ENCODE peak calls at places on chromosomes 11 and 22, in four cellular contexts. One of them, this sample, is unnamed.

GRCh38 chr11:96393753-96394348 is 4.0 kb downstream of the JRKL start:
- DNase-seq in prostate gland: no peak
- DNase-seq in kidney: no peak
- DNase-seq in effector memory CD4-positive, alpha-beta T cell: no peak
- DNase-seq in this sample: no peak

GRCh38 chr22:27099896-27100295 is 442.5 kb downstream of the MIAT start:
- DNase-seq in effector memory CD4-positive, alpha-beta T cell: no peak
- DNase-seq in kidney: no peak
- DNase-seq in prostate gland: no peak
- DNase-seq in this sample: no peak

GRCh38 chr11:16750417-16750816 is 12.0 kb downstream of the C11orf58 start:
- DNase-seq in effector memory CD4-positive, alpha-beta T cell: no peak
- DNase-seq in prostate gland: no peak
- DNase-seq in kidney: no peak
- DNase-seq in this sample: no peak

GRCh38 chr11:45073575-45074225 is 72.7 kb upstream of the PRDM11 start:
- DNase-seq in effector memory CD4-positive, alpha-beta T cell: no peak
- DNase-seq in kidney: peak; percentile 65
- DNase-seq in prostate gland: no peak
- DNase-seq in this sample: no peak

GRCh38 chr22:42132457-42132856 is 1.8 kb upstream of the CYP2D6 start:
- DNase-seq in effector memory CD4-positive, alpha-beta T cell: no peak
- DNase-seq in kidney: peak; percentile 41
- DNase-seq in prostate gland: no peak
- DNase-seq in this sample: no peak

GRCh38 chr11:107576497-107577086 is 11.1 kb upstream of the ALKBH8 start:
- DNase-seq in kidney: no peak
- DNase-seq in effector memory CD4-positive, alpha-beta T cell: no peak
- DNase-seq in prostate gland: no peak
- DNase-seq in this sample: no peak

GRCh38 chr11:60040109-60040508 is at the start of gene OOSP2:
- DNase-seq in kidney: no peak
- DNase-seq in prostate gland: no peak
- DNase-seq in effector memory CD4-positive, alpha-beta T cell: no peak
- DNase-seq in this sample: no peak

GRCh38 chr11:1117970-1118369 is 39.8 kb upstream of the MUC5AC start:
- DNase-seq in effector memory CD4-positive, alpha-beta T cell: no peak
- DNase-seq in kidney: peak; percentile 35
- DNase-seq in prostate gland: no peak
- DNase-seq in this sample: no peak

GRCh38 chr11:57460756-57461749 is 725 bp downstream of the RTN4RL2 start:
- DNase-seq in effector memory CD4-positive, alpha-beta T cell: no peak
- DNase-seq in kidney: peak; percentile 81
- DNase-seq in prostate gland: no peak
- DNase-seq in this sample: no peak

GRCh38 chr11:76901144-76901543 is 40.4 kb downstream of the ACER3 start:
- DNase-seq in kidney: no peak
- DNase-seq in prostate gland: no peak
- DNase-seq in effector memory CD4-positive, alpha-beta T cell: no peak
- DNase-seq in this sample: no peak

GRCh38 chr11:1475841-1476240 is 10.7 kb downstream of the MOB2 start:
- DNase-seq in prostate gland: no peak
- DNase-seq in kidney: no peak
- DNase-seq in effector memory CD4-positive, alpha-beta T cell: no peak
- DNase-seq in this sample: no peak

GRCh38 chr11:114153224-114153623 is 93.7 kb downstream of the ZBTB16 start:
- DNase-seq in effector memory CD4-positive, alpha-beta T cell: no peak
- DNase-seq in prostate gland: no peak
- DNase-seq in kidney: no peak
- DNase-seq in this sample: no peak

GRCh38 chr11:102552447-102553200 is 22.1 kb upstream of the MMP7 start:
- DNase-seq in prostate gland: peak; percentile 80
- DNase-seq in effector memory CD4-positive, alpha-beta T cell: no peak
- DNase-seq in kidney: no peak
- DNase-seq in this sample: no peak

GRCh38 chr11:96257972-96258951 is 84.7 kb downstream of the MAML2 start:
- DNase-seq in effector memory CD4-positive, alpha-beta T cell: peak; percentile 28
- DNase-seq in prostate gland: no peak
- DNase-seq in kidney: no peak
- DNase-seq in this sample: peak; percentile 26

GRCh38 chr11:104876324-104876723 is 21.9 kb downstream of the CASP12 start:
- DNase-seq in kidney: no peak
- DNase-seq in prostate gland: no peak
- DNase-seq in effector memory CD4-positive, alpha-beta T cell: no peak
- DNase-seq in this sample: no peak

GRCh38 chr11:110431212-110432073 is 1.7 kb downstream of the FDX1 start:
- DNase-seq in prostate gland: no peak
- DNase-seq in effector memory CD4-positive, alpha-beta T cell: no peak
- DNase-seq in kidney: no peak
- DNase-seq in this sample: no peak

GRCh38 chr11:110903378-110903777 is 191.1 kb upstream of the ARHGAP20 start:
- DNase-seq in kidney: no peak
- DNase-seq in prostate gland: no peak
- DNase-seq in effector memory CD4-positive, alpha-beta T cell: no peak
- DNase-seq in this sample: no peak

GRCh38 chr11:71372693-71373657 is 75.2 kb downstream of the DHCR7 start:
- DNase-seq in kidney: no peak
- DNase-seq in prostate gland: no peak
- DNase-seq in effector memory CD4-positive, alpha-beta T cell: no peak
- DNase-seq in this sample: no peak

GRCh38 chr11:94734563-94735275 is 33.4 kb upstream of the AMOTL1 start:
- DNase-seq in kidney: no peak
- DNase-seq in effector memory CD4-positive, alpha-beta T cell: no peak
- DNase-seq in prostate gland: no peak
- DNase-seq in this sample: no peak

GRCh38 chr11:121582296-121582695 is 129.5 kb upstream of the SORL1-AS1 start:
- DNase-seq in kidney: no peak
- DNase-seq in prostate gland: no peak
- DNase-seq in effector memory CD4-positive, alpha-beta T cell: no peak
- DNase-seq in this sample: no peak

GRCh38 chr11:30016588-30017363 is at the start of gene KCNA4:
- DNase-seq in prostate gland: no peak
- DNase-seq in kidney: peak; percentile 56
- DNase-seq in effector memory CD4-positive, alpha-beta T cell: no peak
- DNase-seq in this sample: no peak

GRCh38 chr22:30423296-30423958 is 2.1 kb upstream of the MTFP1 start:
- DNase-seq in effector memory CD4-positive, alpha-beta T cell: peak; percentile 35
- DNase-seq in prostate gland: peak; percentile 33
- DNase-seq in kidney: peak; percentile 93
- DNase-seq in this sample: peak; percentile 53

GRCh38 chr11:14980854-14981253 is 8.7 kb upstream of the CALCA start:
- DNase-seq in prostate gland: no peak
- DNase-seq in effector memory CD4-positive, alpha-beta T cell: no peak
- DNase-seq in kidney: no peak
- DNase-seq in this sample: no peak

GRCh38 chr11:134207538-134208239 is 16.1 kb downstream of the NCAPD3 start:
- DNase-seq in prostate gland: no peak
- DNase-seq in kidney: no peak
- DNase-seq in effector memory CD4-positive, alpha-beta T cell: peak; percentile 32
- DNase-seq in this sample: peak; percentile 57

GRCh38 chr11:35388054-35388453 is 31.3 kb downstream of the SLC1A2 start:
- DNase-seq in effector memory CD4-positive, alpha-beta T cell: no peak
- DNase-seq in prostate gland: no peak
- DNase-seq in kidney: no peak
- DNase-seq in this sample: no peak

DNA sequence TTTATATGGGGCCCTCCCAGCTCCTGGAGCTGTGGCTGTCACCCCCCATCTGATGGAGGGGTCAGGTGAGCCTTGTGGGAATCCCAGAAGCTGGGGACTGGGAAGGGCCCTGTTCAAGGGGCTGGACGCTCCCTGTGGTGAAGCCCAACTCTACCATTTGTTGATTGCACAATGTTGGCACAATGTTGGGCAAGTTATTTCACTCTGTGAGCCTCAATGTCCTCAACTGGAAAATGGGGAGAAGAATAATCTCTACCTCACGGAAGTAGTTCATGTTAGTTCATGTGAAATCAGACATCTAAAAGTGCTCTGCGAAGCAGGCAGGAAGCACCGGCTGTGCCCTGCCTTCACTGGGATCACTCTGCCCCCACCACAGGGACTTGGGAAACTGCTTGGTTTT is 817 bp upstream of the PRR5 start:
- DNase-seq in effector memory CD4-positive, alpha-beta T cell: no peak
- DNase-seq in kidney: no peak
- DNase-seq in prostate gland: no peak
- DNase-seq in this sample: no peak
- H3K27ac ChIP-seq in effector memory CD4-positive, alpha-beta T cell: peak overlapping the region; percentile 64
- H3K27ac ChIP-seq in kidney: no peak overlapping the region
- H3K27ac ChIP-seq in prostate gland: peak overlapping the region; percentile 26
- H3K27ac ChIP-seq in this sample: peak overlapping the region; percentile 60

GRCh38 chr22:39723463-39723862 is 152.9 kb downstream of the CACNA1I start:
- DNase-seq in effector memory CD4-positive, alpha-beta T cell: no peak
- DNase-seq in prostate gland: no peak
- DNase-seq in kidney: no peak
- DNase-seq in this sample: no peak

GRCh38 chr22:39724390-39724789 is 153.8 kb downstream of the CACNA1I start:
- DNase-seq in kidney: no peak
- DNase-seq in effector memory CD4-positive, alpha-beta T cell: no peak
- DNase-seq in prostate gland: no peak
- DNase-seq in this sample: no peak

GRCh38 chr22:39725351-39726035 is 154.9 kb downstream of the CACNA1I start:
- DNase-seq in prostate gland: no peak
- DNase-seq in effector memory CD4-positive, alpha-beta T cell: no peak
- DNase-seq in kidney: no peak
- DNase-seq in this sample: no peak

GRCh38 chr22:39724857-39725256 is 154.3 kb downstream of the CACNA1I start:
- DNase-seq in kidney: no peak
- DNase-seq in effector memory CD4-positive, alpha-beta T cell: no peak
- DNase-seq in prostate gland: no peak
- DNase-seq in this sample: no peak

DNA sequence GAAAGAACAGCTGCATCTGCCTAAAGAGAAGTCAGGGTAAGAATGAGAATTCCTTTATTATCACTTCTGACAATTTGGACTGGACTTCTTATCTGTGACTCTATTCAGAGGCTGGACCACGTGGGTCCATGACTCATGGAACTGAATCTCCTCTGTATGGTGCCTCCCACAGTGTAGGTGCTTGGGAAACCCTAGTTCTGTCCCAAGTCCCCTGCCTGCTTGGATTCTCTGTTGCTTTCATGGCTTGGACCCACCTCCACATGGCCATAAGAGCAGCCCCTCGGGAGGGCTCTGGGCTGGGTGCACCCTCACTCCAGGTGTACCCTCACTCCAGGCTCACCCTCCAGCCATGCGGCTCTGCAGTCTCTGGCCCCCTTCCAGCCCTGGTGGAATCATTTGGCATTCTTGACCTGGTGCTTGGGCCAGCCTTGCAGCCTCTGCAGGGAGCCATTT is 153.4 kb downstream of the CACNA1I start:
- DNase-seq in prostate gland: no peak
- DNase-seq in effector memory CD4-positive, alpha-beta T cell: no peak
- DNase-seq in kidney: no peak
- DNase-seq in this sample: no peak
- H3K36me3 ChIP-seq in prostate gland: no peaks in the 10 kb centered on the region
- H3K36me3 ChIP-seq in effector memory CD4-positive, alpha-beta T cell: no peaks in the 10 kb centered on the region
- H3K36me3 ChIP-seq in kidney: no peaks in the 10 kb centered on the region
- H3K36me3 ChIP-seq in this sample: no peaks in the 10 kb centered on the region

GRCh38 chr22:36850682-36851081 is 10.1 kb upstream of the NCF4 start:
- DNase-seq in kidney: no peak
- DNase-seq in effector memory CD4-positive, alpha-beta T cell: no peak
- DNase-seq in prostate gland: no peak
- DNase-seq in this sample: no peak

GRCh38 chr22:36853407-36854099 is 7.3 kb upstream of the NCF4 start:
- DNase-seq in effector memory CD4-positive, alpha-beta T cell: peak; percentile 73
- DNase-seq in prostate gland: no peak
- DNase-seq in kidney: peak; percentile 88
- DNase-seq in this sample: peak; percentile 90

GRCh38 chr22:36846949-36847348 is 13.9 kb upstream of the NCF4 start:
- DNase-seq in prostate gland: no peak
- DNase-seq in effector memory CD4-positive, alpha-beta T cell: no peak
- DNase-seq in kidney: no peak
- DNase-seq in this sample: no peak

GRCh38 chr22:36852056-36852973 is 8.5 kb upstream of the NCF4 start:
- DNase-seq in effector memory CD4-positive, alpha-beta T cell: no peak
- DNase-seq in prostate gland: no peak
- DNase-seq in kidney: no peak
- DNase-seq in this sample: no peak

DNA sequence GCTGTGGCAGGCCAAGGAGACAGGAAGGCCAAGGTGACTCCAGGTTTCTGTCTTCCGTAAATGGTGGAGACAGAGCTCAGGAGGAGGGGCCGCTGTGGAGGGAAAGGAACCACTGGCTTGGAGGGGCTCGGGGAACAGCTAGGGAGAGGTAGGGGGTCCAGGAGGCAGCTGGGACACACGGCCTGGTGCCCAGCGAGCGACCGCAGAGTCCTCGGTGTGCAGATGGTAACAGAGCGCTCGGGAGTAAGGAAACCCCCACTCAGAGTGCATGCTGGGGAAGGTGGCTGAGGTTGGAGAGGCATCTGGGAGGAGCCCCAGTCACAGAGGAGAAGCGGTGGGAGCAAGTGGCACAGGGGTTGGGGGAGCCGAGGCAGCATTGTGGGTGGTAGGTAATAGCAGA is 10.8 kb upstream of the NCF4 start:
- DNase-seq in kidney: no peak
- DNase-seq in effector memory CD4-positive, alpha-beta T cell: no peak
- DNase-seq in prostate gland: no peak
- DNase-seq in this sample: no peak
- H3K27ac ChIP-seq in kidney: no peak overlapping the region
- H3K27ac ChIP-seq in effector memory CD4-positive, alpha-beta T cell: no peak overlapping the region
- H3K27ac ChIP-seq in prostate gland: no peak overlapping the region
- H3K27ac ChIP-seq in this sample: no peak overlapping the region

GRCh38 chr22:20096574-20097420 is 16.8 kb downstream of the DGCR8 start:
- DNase-seq in kidney: no peak
- DNase-seq in prostate gland: no peak
- DNase-seq in effector memory CD4-positive, alpha-beta T cell: no peak
- DNase-seq in this sample: no peak

GRCh38 chr22:20102203-20102780 is 13.6 kb upstream of the RANBP1 start:
- DNase-seq in effector memory CD4-positive, alpha-beta T cell: no peak
- DNase-seq in kidney: peak; percentile 28
- DNase-seq in prostate gland: no peak
- DNase-seq in this sample: no peak

GRCh38 chr22:20101638-20102037 is 14.3 kb upstream of the RANBP1 start:
- DNase-seq in kidney: peak; percentile 67
- DNase-seq in effector memory CD4-positive, alpha-beta T cell: no peak
- DNase-seq in prostate gland: no peak
- DNase-seq in this sample: no peak

GRCh38 chr22:20095521-20095920 is 15.5 kb downstream of the DGCR8 start:
- DNase-seq in kidney: peak; percentile 8
- DNase-seq in prostate gland: no peak
- DNase-seq in effector memory CD4-positive, alpha-beta T cell: no peak
- DNase-seq in this sample: no peak

GRCh38 chr22:20099099-20099711 is 16.7 kb upstream of the RANBP1 start:
- DNase-seq in kidney: peak; percentile 48
- DNase-seq in effector memory CD4-positive, alpha-beta T cell: no peak
- DNase-seq in prostate gland: no peak
- DNase-seq in this sample: no peak
- H3K36me3 ChIP-seq in kidney: peaks cover 27% of the 10 kb centered on the region
- H3K36me3 ChIP-seq in effector memory CD4-positive, alpha-beta T cell: peaks cover 24% of the 10 kb centered on the region
- H3K36me3 ChIP-seq in prostate gland: peaks cover 7% of the 10 kb centered on the region
- H3K36me3 ChIP-seq in this sample: peaks cover 20% of the 10 kb centered on the region

GRCh38 chr11:117180661-117181585 is 2.4 kb downstream of the SIDT2 start:
- DNase-seq in prostate gland: peak; percentile 65
- DNase-seq in effector memory CD4-positive, alpha-beta T cell: peak; percentile 34
- DNase-seq in kidney: peak; percentile 59
- DNase-seq in this sample: peak; percentile 78
- H3K27ac ChIP-seq in prostate gland: peak overlapping the region; percentile 98
- H3K27ac ChIP-seq in effector memory CD4-positive, alpha-beta T cell: no peak overlapping the region
- H3K27ac ChIP-seq in kidney: no peak overlapping the region
- H3K27ac ChIP-seq in this sample: no peak overlapping the region

This sample was measured in CD8-positive, alpha-beta T cell.